ENCODE peak calls at places on chromosomes 2 and 18, in nine cellular contexts. One of them, this sample, is unnamed.

GRCh38 chr2:34997779-34998178 is 1357.8 kb upstream of the CRIM1 start:
- DNase-seq in fibroblast of pulmonary artery: no peak
- DNase-seq in uterus: no peak
- DNase-seq in ovary: no peak
- DNase-seq in esophagus squamous epithelium: no peak
- DNase-seq in right atrium auricular region: no peak
- DNase-seq in PC-9: no peak
- DNase-seq in ascending aorta: no peak
- DNase-seq in fibroblast of mammary gland: no peak
- DNase-seq in this sample: no peak

GRCh38 chr2:53202063-53202462 is 565.5 kb upstream of the CHAC2 start:
- DNase-seq in fibroblast of pulmonary artery: peak; percentile 73
- DNase-seq in PC-9: peak; percentile 59
- DNase-seq in uterus: no peak
- DNase-seq in fibroblast of mammary gland: peak; percentile 84
- DNase-seq in esophagus squamous epithelium: no peak
- DNase-seq in right atrium auricular region: no peak
- DNase-seq in ovary: no peak
- DNase-seq in ascending aorta: no peak
- DNase-seq in this sample: peak; percentile 79

GRCh38 chr2:137202310-137202709 is 437.0 kb downstream of the THSD7B start:
- DNase-seq in fibroblast of mammary gland: no peak
- DNase-seq in fibroblast of pulmonary artery: no peak
- DNase-seq in uterus: no peak
- DNase-seq in ovary: no peak
- DNase-seq in ascending aorta: no peak
- DNase-seq in esophagus squamous epithelium: no peak
- DNase-seq in PC-9: peak; percentile 3
- DNase-seq in right atrium auricular region: no peak
- DNase-seq in this sample: no peak

GRCh38 chr2:28357948-28358667 is 34.5 kb upstream of the FOSL2 start:
- DNase-seq in uterus: no peak
- DNase-seq in right atrium auricular region: no peak
- DNase-seq in ovary: no peak
- DNase-seq in PC-9: no peak
- DNase-seq in fibroblast of pulmonary artery: no peak
- DNase-seq in ascending aorta: no peak
- DNase-seq in esophagus squamous epithelium: no peak
- DNase-seq in fibroblast of mammary gland: no peak
- DNase-seq in this sample: no peak

GRCh38 chr2:120111193-120111592 is 98.3 kb downstream of the EPB41L5 start:
- DNase-seq in fibroblast of mammary gland: no peak
- DNase-seq in ovary: no peak
- DNase-seq in esophagus squamous epithelium: no peak
- DNase-seq in ascending aorta: no peak
- DNase-seq in fibroblast of pulmonary artery: no peak
- DNase-seq in uterus: no peak
- DNase-seq in PC-9: no peak
- DNase-seq in right atrium auricular region: no peak
- DNase-seq in this sample: no peak

GRCh38 chr2:101152195-101153076 is 1.3 kb upstream of the TBC1D8 start:
- DNase-seq in right atrium auricular region: peak; percentile 64
- DNase-seq in ascending aorta: no peak
- DNase-seq in uterus: peak; percentile 59
- DNase-seq in esophagus squamous epithelium: no peak
- DNase-seq in PC-9: peak; percentile 29
- DNase-seq in fibroblast of mammary gland: peak; percentile 82
- DNase-seq in ovary: peak; percentile 56
- DNase-seq in fibroblast of pulmonary artery: peak; percentile 70
- DNase-seq in this sample: peak; percentile 86

GRCh38 chr2:186429095-186429494 is 57.0 kb upstream of the ZC3H15 start:
- DNase-seq in ascending aorta: no peak
- DNase-seq in PC-9: no peak
- DNase-seq in fibroblast of pulmonary artery: no peak
- DNase-seq in fibroblast of mammary gland: peak; percentile 69
- DNase-seq in esophagus squamous epithelium: no peak
- DNase-seq in uterus: no peak
- DNase-seq in right atrium auricular region: no peak
- DNase-seq in ovary: no peak
- DNase-seq in this sample: no peak

GRCh38 chr2:217165547-217165946 is 305.7 kb upstream of the TNP1 start:
- DNase-seq in fibroblast of pulmonary artery: no peak
- DNase-seq in uterus: no peak
- DNase-seq in PC-9: no peak
- DNase-seq in right atrium auricular region: no peak
- DNase-seq in ovary: no peak
- DNase-seq in ascending aorta: no peak
- DNase-seq in esophagus squamous epithelium: no peak
- DNase-seq in fibroblast of mammary gland: no peak
- DNase-seq in this sample: no peak

GRCh38 chr2:239938651-239939486 is 86.3 kb downstream of the NDUFA10 start:
- DNase-seq in uterus: peak; percentile 5
- DNase-seq in PC-9: no peak
- DNase-seq in right atrium auricular region: no peak
- DNase-seq in ovary: peak; percentile 20
- DNase-seq in esophagus squamous epithelium: no peak
- DNase-seq in ascending aorta: peak; percentile 4
- DNase-seq in fibroblast of pulmonary artery: no peak
- DNase-seq in fibroblast of mammary gland: no peak
- DNase-seq in this sample: no peak

GRCh38 chr2:118589726-118590125 is 257.7 kb downstream of the EN1 start:
- DNase-seq in ascending aorta: no peak
- DNase-seq in PC-9: no peak
- DNase-seq in fibroblast of mammary gland: no peak
- DNase-seq in fibroblast of pulmonary artery: no peak
- DNase-seq in uterus: no peak
- DNase-seq in right atrium auricular region: no peak
- DNase-seq in ovary: no peak
- DNase-seq in esophagus squamous epithelium: no peak
- DNase-seq in this sample: no peak

GRCh38 chr2:84906108-84906899 is 848 bp downstream of the TMSB10 start:
- DNase-seq in uterus: peak; percentile 34
- DNase-seq in right atrium auricular region: peak; percentile 61
- DNase-seq in PC-9: no peak
- DNase-seq in fibroblast of pulmonary artery: no peak
- DNase-seq in fibroblast of mammary gland: peak; percentile 2
- DNase-seq in esophagus squamous epithelium: no peak
- DNase-seq in ovary: peak; percentile 66
- DNase-seq in ascending aorta: no peak
- DNase-seq in this sample: no peak

GRCh38 chr18:35703043-35703688 is 121.6 kb downstream of the GALNT1 start:
- DNase-seq in fibroblast of pulmonary artery: peak; percentile 6
- DNase-seq in right atrium auricular region: no peak
- DNase-seq in esophagus squamous epithelium: no peak
- DNase-seq in fibroblast of mammary gland: no peak
- DNase-seq in ovary: no peak
- DNase-seq in ascending aorta: no peak
- DNase-seq in PC-9: no peak
- DNase-seq in uterus: no peak
- DNase-seq in this sample: no peak

GRCh38 chr2:37343537-37344434 is 644 bp upstream of the QPCT start:
- DNase-seq in fibroblast of pulmonary artery: peak; percentile 71
- DNase-seq in esophagus squamous epithelium: no peak
- DNase-seq in ovary: no peak
- DNase-seq in fibroblast of mammary gland: peak; percentile 81
- DNase-seq in uterus: peak; percentile 42
- DNase-seq in right atrium auricular region: no peak
- DNase-seq in ascending aorta: no peak
- DNase-seq in PC-9: no peak
- DNase-seq in this sample: peak; percentile 80

DNA sequence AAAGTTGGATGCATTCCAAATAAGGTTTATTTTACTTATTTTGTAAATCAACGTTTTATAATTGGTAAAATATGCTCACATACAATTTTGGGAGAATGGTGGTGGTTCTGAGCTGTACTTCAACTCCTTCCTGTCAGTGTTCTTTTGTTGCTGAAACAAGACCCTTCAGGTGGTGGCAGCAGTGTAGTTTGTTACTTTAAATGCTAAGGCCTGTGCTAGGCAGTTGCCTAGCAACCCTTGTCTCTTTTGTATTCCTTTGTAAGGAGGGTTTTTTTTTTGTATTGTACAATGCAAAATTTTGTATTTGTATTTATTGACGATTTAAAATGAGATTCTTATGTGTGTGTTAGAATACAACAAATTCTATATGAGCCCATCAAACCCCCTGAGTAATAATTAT is 166.0 kb upstream of the FAM98A start:
- DNase-seq in esophagus squamous epithelium: no peak
- DNase-seq in fibroblast of mammary gland: no peak
- DNase-seq in ovary: no peak
- DNase-seq in right atrium auricular region: no peak
- DNase-seq in fibroblast of pulmonary artery: no peak
- DNase-seq in uterus: no peak
- DNase-seq in PC-9: no peak
- DNase-seq in ascending aorta: no peak
- DNase-seq in this sample: no peak
- TF ChIP-seq CTCF in esophagus squamous epithelium: no peak
- TF ChIP-seq CTCF in fibroblast of mammary gland: no peak
- TF ChIP-seq CTCF in ovary: no peak
- TF ChIP-seq CTCF in right atrium auricular region: no peak
- TF ChIP-seq CTCF in fibroblast of pulmonary artery: no peak
- TF ChIP-seq CTCF in uterus: no peak
- TF ChIP-seq CTCF in PC-9: no peak
- TF ChIP-seq CTCF in ascending aorta: no peak
- TF ChIP-seq CTCF in this sample: no peak

GRCh38 chr18:23137788-23138216 is 2.5 kb downstream of the CABLES1 start:
- DNase-seq in ascending aorta: no peak
- DNase-seq in fibroblast of pulmonary artery: no peak
- DNase-seq in ovary: no peak
- DNase-seq in esophagus squamous epithelium: no peak
- DNase-seq in fibroblast of mammary gland: no peak
- DNase-seq in uterus: no peak
- DNase-seq in PC-9: no peak
- DNase-seq in right atrium auricular region: no peak
- DNase-seq in this sample: no peak
- H3K4me3 ChIP-seq in ascending aorta: peak overlapping the region; percentile 65
- H3K4me3 ChIP-seq in fibroblast of pulmonary artery: peak overlapping the region; percentile 69
- H3K4me3 ChIP-seq in ovary: no peak overlapping the region
- H3K4me3 ChIP-seq in esophagus squamous epithelium: no peak overlapping the region
- H3K4me3 ChIP-seq in fibroblast of mammary gland: no peak overlapping the region
- H3K4me3 ChIP-seq in uterus: no peak overlapping the region
- H3K4me3 ChIP-seq in PC-9: peak overlapping the region; percentile 78
- H3K4me3 ChIP-seq in right atrium auricular region: peak overlapping the region; percentile 63
- H3K4me3 ChIP-seq in this sample: peak overlapping the region; percentile 74

DNA sequence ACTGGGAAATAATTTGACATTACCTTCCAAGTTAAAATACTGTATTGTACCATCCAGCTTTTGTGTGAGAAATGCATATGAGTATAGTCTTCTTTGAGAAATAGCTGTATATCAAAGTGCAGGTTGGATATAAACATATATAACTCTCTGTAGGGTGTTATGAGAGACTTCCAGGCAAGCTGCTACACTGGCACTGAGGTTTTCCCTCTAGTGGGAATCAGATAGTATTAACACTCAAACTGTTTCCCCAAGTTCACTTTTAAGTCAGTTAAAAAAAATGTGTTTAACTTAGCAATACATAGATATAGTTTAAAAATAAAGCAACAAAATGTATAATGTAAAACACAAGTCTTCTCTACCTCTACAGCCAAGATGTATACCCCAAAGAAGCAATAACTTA is 368.4 kb upstream of the SLC8A1 start:
- DNase-seq in uterus: no peak
- DNase-seq in ovary: no peak
- DNase-seq in PC-9: no peak
- DNase-seq in fibroblast of pulmonary artery: no peak
- DNase-seq in esophagus squamous epithelium: no peak
- DNase-seq in right atrium auricular region: no peak
- DNase-seq in fibroblast of mammary gland: peak; percentile 7
- DNase-seq in ascending aorta: no peak
- DNase-seq in this sample: no peak
- TF ChIP-seq CTCF in uterus: no peak
- TF ChIP-seq CTCF in ovary: no peak
- TF ChIP-seq CTCF in PC-9: no peak
- TF ChIP-seq CTCF in fibroblast of pulmonary artery: no peak
- TF ChIP-seq CTCF in esophagus squamous epithelium: no peak
- TF ChIP-seq CTCF in right atrium auricular region: no peak
- TF ChIP-seq CTCF in fibroblast of mammary gland: peak; percentile 15
- TF ChIP-seq CTCF in ascending aorta: no peak
- TF ChIP-seq CTCF in this sample: no peak

GRCh38 chr18:48407358-48407757 is 1.8 kb downstream of the ZBTB7C start:
- DNase-seq in fibroblast of pulmonary artery: no peak
- DNase-seq in esophagus squamous epithelium: no peak
- DNase-seq in right atrium auricular region: no peak
- DNase-seq in PC-9: no peak
- DNase-seq in ovary: no peak
- DNase-seq in fibroblast of mammary gland: no peak
- DNase-seq in ascending aorta: no peak
- DNase-seq in uterus: no peak
- DNase-seq in this sample: no peak
- H3K4me3 ChIP-seq in fibroblast of pulmonary artery: no peak overlapping the region
- H3K4me3 ChIP-seq in esophagus squamous epithelium: no peak overlapping the region
- H3K4me3 ChIP-seq in right atrium auricular region: no peak overlapping the region
- H3K4me3 ChIP-seq in PC-9: no peak overlapping the region
- H3K4me3 ChIP-seq in ovary: no peak overlapping the region
- H3K4me3 ChIP-seq in fibroblast of mammary gland: no peak overlapping the region
- H3K4me3 ChIP-seq in ascending aorta: peak overlapping the region; percentile 98
- H3K4me3 ChIP-seq in uterus: no peak overlapping the region
- H3K4me3 ChIP-seq in this sample: no peak overlapping the region

GRCh38 chr2:20617892-20618467 is 32.9 kb downstream of the HS1BP3 start:
- DNase-seq in fibroblast of pulmonary artery: peak; percentile 100
- DNase-seq in right atrium auricular region: peak; percentile 99
- DNase-seq in esophagus squamous epithelium: peak; percentile 32
- DNase-seq in fibroblast of mammary gland: peak; percentile 100
- DNase-seq in ovary: peak; percentile 99
- DNase-seq in uterus: peak; percentile 99
- DNase-seq in ascending aorta: peak; percentile 94
- DNase-seq in PC-9: peak; percentile 95
- DNase-seq in this sample: peak; percentile 99
- TF ChIP-seq CTCF in fibroblast of pulmonary artery: peak; percentile 57
- TF ChIP-seq CTCF in right atrium auricular region: peak; percentile 22
- TF ChIP-seq CTCF in esophagus squamous epithelium: peak; percentile 64
- TF ChIP-seq CTCF in fibroblast of mammary gland: peak; percentile 40
- TF ChIP-seq CTCF in ovary: peak; percentile 81
- TF ChIP-seq CTCF in uterus: peak; percentile 27
- TF ChIP-seq CTCF in ascending aorta: peak; percentile 49
- TF ChIP-seq CTCF in PC-9: peak; percentile 47
- TF ChIP-seq CTCF in this sample: peak; percentile 64

GRCh38 chr2:147293958-147294824 is 550.6 kb upstream of the ACVR2A start:
- DNase-seq in uterus: no peak
- DNase-seq in esophagus squamous epithelium: no peak
- DNase-seq in PC-9: no peak
- DNase-seq in fibroblast of pulmonary artery: no peak
- DNase-seq in ovary: no peak
- DNase-seq in right atrium auricular region: no peak
- DNase-seq in ascending aorta: no peak
- DNase-seq in fibroblast of mammary gland: no peak
- DNase-seq in this sample: no peak

GRCh38 chr2:147294825-147295392 is 549.9 kb upstream of the ACVR2A start:
- DNase-seq in PC-9: no peak
- DNase-seq in esophagus squamous epithelium: no peak
- DNase-seq in ovary: no peak
- DNase-seq in uterus: no peak
- DNase-seq in ascending aorta: no peak
- DNase-seq in right atrium auricular region: no peak
- DNase-seq in fibroblast of mammary gland: no peak
- DNase-seq in fibroblast of pulmonary artery: no peak
- DNase-seq in this sample: no peak

DNA sequence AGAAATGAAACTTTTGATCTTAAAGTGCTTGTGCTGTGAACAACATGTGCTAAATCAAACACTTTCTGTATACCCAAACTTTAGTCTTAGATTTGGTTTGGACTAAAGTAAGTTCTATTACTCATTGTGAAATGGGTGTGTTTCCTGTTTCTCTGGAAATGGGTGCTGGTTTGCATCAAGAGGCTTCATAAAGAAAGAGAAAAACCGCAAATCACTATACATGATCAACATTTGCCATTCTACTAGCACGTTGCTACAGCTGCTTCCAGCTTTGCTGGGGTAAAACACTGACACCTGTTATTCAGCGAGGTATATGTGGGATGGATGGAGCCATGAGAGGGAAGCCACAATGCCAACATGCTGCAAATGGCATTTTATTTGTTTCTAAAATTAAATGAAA is 547.0 kb upstream of the ACVR2A start:
- DNase-seq in fibroblast of pulmonary artery: no peak
- DNase-seq in ascending aorta: no peak
- DNase-seq in uterus: no peak
- DNase-seq in esophagus squamous epithelium: no peak
- DNase-seq in ovary: no peak
- DNase-seq in PC-9: no peak
- DNase-seq in fibroblast of mammary gland: no peak
- DNase-seq in right atrium auricular region: no peak
- DNase-seq in this sample: no peak
- H3K4me3 ChIP-seq in fibroblast of pulmonary artery: no peak overlapping the region
- H3K4me3 ChIP-seq in ascending aorta: no peak overlapping the region
- H3K4me3 ChIP-seq in uterus: no peak overlapping the region
- H3K4me3 ChIP-seq in esophagus squamous epithelium: no peak overlapping the region
- H3K4me3 ChIP-seq in ovary: no peak overlapping the region
- H3K4me3 ChIP-seq in PC-9: no peak overlapping the region
- H3K4me3 ChIP-seq in fibroblast of mammary gland: no peak overlapping the region
- H3K4me3 ChIP-seq in right atrium auricular region: no peak overlapping the region
- H3K4me3 ChIP-seq in this sample: no peak overlapping the region

This sample was measured in choroid plexus epithelial cell.